ENCODE peak calls at places on chromosome 7, in five cellular contexts. N is tibial artery, K is keratinocyte, O is left lung, A is IMR-90. C is an unnamed sample.

GRCh38 chr7:2072042-2072441 is 160.7 kb downstream of the MAD1L1 start:
- DNase-seq in K (no peak), O (no peak), N (no peak), A (no peak), C (no peak)

GRCh38 chr7:23373151-23374004 is 74.2 kb downstream of the MALSU1 start:
- DNase-seq in A (peak; percentile 73), N (no peak), K (no peak), O (no peak), C (no peak)

GRCh38 chr7:39421661-39422060 is 144.5 kb upstream of the YAE1 start:
- DNase-seq in N (no peak), K (no peak), A (no peak), O (no peak), C (no peak)

GRCh38 chr7:48180981-48181380 is 9.7 kb downstream of the ABCA13 start:
- DNase-seq in N (no peak), A (peak; percentile 63), K (no peak), O (no peak), C (no peak)

GRCh38 chr7:46745700-46746090 is 824.6 kb upstream of the IGFBP3 start:
- DNase-seq in N (no peak), A (peak; percentile 21), K (no peak), O (no peak), C (no peak)

GRCh38 chr7:12711124-12711523 is 23.7 kb downstream of the ARL4A start:
- DNase-seq in N (no peak), K (no peak), O (no peak), A (no peak), C (no peak)

GRCh38 chr7:131370523-131370968 is 42.9 kb downstream of the MKLN1 start:
- DNase-seq in N (no peak), O (no peak), A (peak; percentile 66), K (no peak), C (peak; percentile 25)

GRCh38 chr7:74311305-74311744 is 22.1 kb downstream of the CLIP2 start:
- DNase-seq in A (peak; percentile 68), O (no peak), K (peak; percentile 75), N (no peak), C (no peak)

GRCh38 chr7:3887071-3887691 is 586.1 kb downstream of the SDK1 start:
- DNase-seq in K (no peak), O (no peak), N (no peak), A (no peak), C (no peak)

GRCh38 chr7:167976-168791 is 24.2 kb upstream of the FAM20C start:
- DNase-seq in N (no peak), K (no peak), A (no peak), O (peak; percentile 30), C (no peak)

GRCh38 chr7:137933270-137934017 is 68.4 kb downstream of the CREB3L2 start:
- DNase-seq in O (no peak), N (peak; percentile 85), A (peak; percentile 83), K (no peak), C (no peak)

GRCh38 chr7:108291791-108292440 is 161.8 kb upstream of the LAMB4 start:
- DNase-seq in A (no peak), K (no peak), N (no peak), O (no peak), C (no peak)

GRCh38 chr7:115217373-115217772 is 295.5 kb downstream of the MDFIC start:
- DNase-seq in A (no peak), K (no peak), O (no peak), N (no peak), C (no peak)

GRCh38 chr7:44930921-44931320 is 45.6 kb upstream of the PURB start:
- DNase-seq in O (no peak), K (no peak), A (no peak), N (no peak), C (no peak)

GRCh38 chr7:99827040-99827778 is 604 bp upstream of the CYP3A43 start:
- DNase-seq in K (no peak), N (no peak), O (no peak), A (no peak), C (no peak)

GRCh38 chr7:45080958-45081669 is 7.7 kb downstream of the NACAD start:
- DNase-seq in A (no peak), K (no peak), O (no peak), N (peak; percentile 60), C (no peak)

GRCh38 chr7:80247144-80247543 is 112.5 kb downstream of the GNAI1 start:
- DNase-seq in N (no peak), A (peak; percentile 40), K (no peak), O (no peak), C (no peak)

GRCh38 chr7:104206841-104207240 is 972 bp downstream of the ORC5 start:
- DNase-seq in A (no peak), O (no peak), K (no peak), N (no peak), C (no peak)

GRCh38 chr7:108875139-108875538 is 305.5 kb downstream of the DNAJB9 start:
- DNase-seq in N (no peak), O (no peak), A (peak; percentile 8), K (no peak), C (no peak)

GRCh38 chr7:29754874-29755490 is 51.3 kb upstream of the WIPF3 start:
- DNase-seq in K (no peak), A (no peak), O (no peak), N (no peak), C (no peak)

DNA sequence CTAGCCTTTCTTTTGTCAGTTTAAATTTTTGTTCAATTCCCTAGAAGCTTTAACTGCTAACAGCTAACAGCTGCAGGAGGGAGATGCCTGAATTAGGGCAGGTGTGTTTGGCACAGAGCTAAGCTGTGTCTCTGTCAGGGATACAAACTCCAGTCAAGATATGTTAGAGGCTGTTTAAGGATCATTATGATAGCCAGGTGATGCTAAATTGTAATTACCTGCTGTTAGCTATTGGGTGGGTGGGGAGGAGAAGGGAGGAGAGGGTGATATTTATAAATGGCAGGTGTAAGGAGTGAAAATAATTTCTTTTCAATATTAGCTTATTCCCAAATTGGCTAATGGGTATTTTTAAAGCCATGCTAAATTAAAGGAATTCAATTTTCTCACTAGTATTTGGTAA is at the start of gene WEE2:
- DNase-seq in K (no peak), N (no peak), A (no peak), O (no peak), C (no peak)
- TF ChIP-seq CTCF in K (no peak), N (no peak), A (no peak), O (no peak), C (no peak)

DNA sequence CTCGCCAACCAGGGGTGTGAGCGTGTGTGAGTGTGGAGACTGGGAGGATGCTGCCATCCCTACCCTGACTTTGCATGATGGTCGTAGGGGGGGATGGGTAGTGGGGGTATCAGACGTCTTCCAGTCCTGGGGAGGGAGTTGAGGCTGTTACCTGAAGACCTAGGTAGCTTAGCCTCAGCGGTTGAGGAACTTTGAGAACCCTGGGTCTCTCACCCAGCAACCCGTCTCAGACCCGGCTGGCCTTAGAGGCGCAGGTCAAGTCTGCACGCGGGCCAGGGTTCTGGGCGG is 2.7 kb downstream of the SLC4A2 start:
- DNase-seq in A (no peak), N (no peak), K (no peak), O (no peak), C (no peak)
- H3K4me3 ChIP-seq in A (no peak overlapping the region), N (no peak overlapping the region), K (no peak overlapping the region), O (no peak overlapping the region), C (no peak overlapping the region)

DNA sequence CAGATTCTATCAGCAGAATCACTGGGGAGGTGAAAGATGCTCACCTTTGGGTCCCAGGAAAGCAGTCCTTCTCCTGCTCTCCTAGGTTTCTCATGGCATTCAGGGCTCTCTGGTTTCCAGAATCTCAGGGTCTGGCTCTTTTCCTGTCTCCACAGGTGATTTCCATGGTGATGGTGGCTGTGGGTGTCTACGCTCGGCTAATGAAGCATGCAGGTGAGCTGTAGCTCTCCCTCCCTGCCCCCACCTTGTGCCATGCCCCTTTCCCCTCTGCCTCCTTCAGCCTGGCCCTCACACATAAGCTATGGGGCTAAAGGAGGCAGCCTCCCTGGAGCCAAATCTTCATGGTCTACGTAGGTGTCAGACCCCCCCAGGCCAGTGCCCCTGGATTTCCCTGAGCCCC is 17.0 kb downstream of the TSPAN33 start:
- DNase-seq in N (no peak), A (no peak), O (no peak), K (no peak), C (peak; percentile 10)
- H3K27me3 ChIP-seq in N (peaks cover 23% of the 10 kb centered on the region), A (peaks cover 53% of the 10 kb centered on the region), O (peaks cover 3% of the 10 kb centered on the region), K (peaks cover 7% of the 10 kb centered on the region), C (no peaks in the 10 kb centered on the region)

GRCh38 chr7:93092757-93093370 is 24.9 kb downstream of the SAMD9 start:
- DNase-seq in K (no peak), N (no peak), A (peak; percentile 71), O (no peak), C (no peak)
- TF ChIP-seq CTCF in K (peak; percentile 64), N (no peak), A (peak; percentile 67), O (peak; percentile 13), C (peak; percentile 26)

DNA sequence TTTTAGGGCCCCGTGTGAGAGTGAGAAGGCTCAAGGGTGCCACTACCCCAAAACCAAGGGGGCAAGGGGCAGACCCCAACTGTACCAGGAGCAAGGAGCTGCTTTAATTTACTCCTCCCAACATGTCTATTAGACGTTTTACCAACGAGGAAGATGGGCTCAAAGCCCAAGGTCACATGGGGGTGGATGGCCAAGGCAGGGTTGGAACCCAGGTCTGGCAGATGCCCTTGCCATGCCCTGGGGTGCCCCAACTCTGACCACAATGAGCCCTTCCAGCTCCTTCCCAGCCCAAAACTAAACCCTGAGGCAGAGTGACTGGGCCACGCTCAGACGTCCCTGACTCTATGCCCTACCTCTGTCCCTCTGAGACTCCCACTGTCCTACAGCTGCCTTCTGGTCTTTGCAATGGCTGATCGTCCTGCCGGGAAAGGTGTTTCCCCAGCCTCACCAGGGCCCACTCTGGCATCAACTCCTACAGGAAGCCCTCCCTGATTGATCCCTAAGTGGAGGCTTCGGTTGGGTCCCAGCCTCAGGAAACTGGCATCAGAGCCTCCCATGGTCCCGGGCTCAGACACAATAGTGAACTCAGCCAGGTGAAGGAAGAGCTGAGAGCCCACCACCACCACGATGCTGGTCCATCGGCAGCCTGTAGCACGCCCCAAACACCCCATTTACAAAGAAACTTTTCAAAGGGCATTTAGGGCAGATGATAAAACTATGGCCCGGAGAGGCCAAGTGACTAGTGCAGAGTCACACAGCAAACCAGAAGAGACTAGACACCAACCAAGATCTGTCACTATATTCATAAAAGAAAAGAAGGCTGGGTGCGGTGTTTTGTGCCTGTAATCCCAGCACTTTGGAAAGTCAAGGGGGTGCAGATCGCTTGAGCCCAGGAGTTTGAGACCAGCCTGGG is 60.2 kb upstream of the MYL10 start:
- DNase-seq in K (no peak), N (no peak), O (no peak), A (no peak), C (no peak)
- H3K4me3 ChIP-seq in K (no peak overlapping the region), N (no peak overlapping the region), O (no peak overlapping the region), A (no peak overlapping the region), C (no peak overlapping the region)

GRCh38 chr7:27236053-27236410 is 6.6 kb upstream of the EVX1 start:
- DNase-seq in K (no peak), A (no peak), O (no peak), N (peak; percentile 37), C (no peak)
- H3K27me3 ChIP-seq in K (peaks cover 72% of the 10 kb centered on the region), A (peaks cover 78% of the 10 kb centered on the region), O (peaks cover 71% of the 10 kb centered on the region), N (peaks cover 75% of the 10 kb centered on the region), C (peaks cover 64% of the 10 kb centered on the region)

C was measured in kidney epithelial cell.